ENCODE peak calls at places on chromosome 18, in four cellular contexts. I, E, B and M are unnamed samples.

GRCh38 chr18:22933958-22934423 is 863 bp downstream of the RBBP8 start:
- DNase-seq in B (no peak), I (no peak), E (no peak), M (peak)

GRCh38 chr18:23828426-23828825 is 139.2 kb downstream of the LAMA3 start:
- DNase-seq in I (no peak), B (peak), E (no peak), M (no peak)

GRCh38 chr18:26819046-26819445 is 46.5 kb downstream of the AQP4 start:
- DNase-seq in B (no peak), E (no peak), I (no peak), M (no peak)

GRCh38 chr18:10354241-10354811 is 100.1 kb upstream of the APCDD1 start:
- DNase-seq in I (no peak), B (no peak), E (no peak), M (no peak)

GRCh38 chr18:26536032-26536431 is 12.3 kb downstream of the KCTD1 start:
- DNase-seq in E (no peak), B (no peak), I (no peak), M (no peak)

GRCh38 chr18:7950380-7951143 is 383.4 kb downstream of the PTPRM start:
- DNase-seq in B (peak), I (no peak), E (peak), M (no peak)

GRCh38 chr18:43888601-43889000 is 611.3 kb upstream of the SYT4 start:
- DNase-seq in I (no peak), E (no peak), B (no peak), M (no peak)

GRCh38 chr18:10685484-10685883 is 159.7 kb downstream of the NAPG start:
- DNase-seq in E (no peak), I (no peak), B (no peak), M (peak)

GRCh38 chr18:23154021-23154420 is 18.7 kb downstream of the CABLES1 start:
- DNase-seq in E (no peak), I (no peak), B (no peak), M (no peak)

GRCh38 chr18:41323044-41323443 is 632.0 kb upstream of the PIK3C3 start:
- DNase-seq in B (no peak), I (no peak), E (no peak), M (no peak)

GRCh38 chr18:75204978-75205759 is 3.8 kb downstream of the PTGR3 start:
- DNase-seq in B (no peak), I (peak), E (no peak), M (no peak)

GRCh38 chr18:22342625-22343024 is 75.1 kb downstream of the CTAGE1 start:
- DNase-seq in B (no peak), I (no peak), E (peak), M (no peak)

GRCh38 chr18:48486762-48487161 is 52.1 kb upstream of the CTIF start:
- DNase-seq in I (no peak), E (no peak), B (no peak), M (no peak)

GRCh38 chr18:74714796-74715195 is 117.1 kb downstream of the ZNF407 start:
- DNase-seq in I (no peak), B (no peak), E (no peak), M (no peak)

GRCh38 chr18:61201516-61201915 is 131.7 kb upstream of the CDH20 start:
- DNase-seq in B (no peak), I (no peak), E (no peak), M (no peak)

GRCh38 chr18:21406111-21406510 is 164.1 kb downstream of the GREB1L start:
- DNase-seq in I (no peak), E (no peak), B (no peak), M (no peak)

GRCh38 chr18:21740474-21740723 is 193 bp upstream of the MIB1 start:
- DNase-seq in E (peak), I (peak), B (peak), M (no peak)

GRCh38 chr18:22667158-22667557 is 249.4 kb upstream of the CTAGE1 start:
- DNase-seq in B (no peak), E (peak), I (no peak), M (no peak)

GRCh38 chr18:59423251-59423650 is 64.2 kb upstream of the LMAN1 start:
- DNase-seq in I (no peak), E (no peak), B (no peak), M (no peak)

GRCh38 chr18:31741096-31741735 is 19.5 kb downstream of the SLC25A52 start:
- DNase-seq in B (peak), I (peak), E (peak), M (peak)

GRCh38 chr18:48824231-48824970 is 126.4 kb downstream of the SMAD7 start:
- DNase-seq in E (no peak), I (peak), B (no peak), M (no peak)

GRCh38 chr18:55501594-55502345 is 86.2 kb downstream of the TCF4 start:
- DNase-seq in B (no peak), I (no peak), E (no peak), M (no peak)

GRCh38 chr18:51575171-51575570 is 377.7 kb upstream of the MEX3C start:
- DNase-seq in B (no peak), E (no peak), I (no peak), M (no peak)

GRCh38 chr18:35117951-35118411 is 76.8 kb downstream of the MAPRE2 start:
- DNase-seq in E (no peak), I (no peak), B (no peak), M (no peak)

GRCh38 chr18:36309436-36310391 is 12.2 kb downstream of the FHOD3 start:
- DNase-seq in B (no peak), I (no peak), E (no peak), M (no peak)

GRCh38 chr18:38167623-38168022 is 602.0 kb upstream of the CELF4 start:
- DNase-seq in I (no peak), B (no peak), E (no peak), M (no peak)

GRCh38 chr18:24778810-24779418 is 318.5 kb downstream of the HRH4 start:
- DNase-seq in B (no peak), I (no peak), E (no peak), M (no peak)

GRCh38 chr18:9175115-9175514 is 38.5 kb downstream of the ANKRD12 start:
- DNase-seq in I (no peak), E (no peak), B (no peak), M (no peak)

GRCh38 chr18:9173770-9174233 is 37.2 kb downstream of the ANKRD12 start:
- DNase-seq in E (no peak), I (no peak), B (no peak), M (no peak)

GRCh38 chr18:9177047-9177446 is 40.5 kb downstream of the ANKRD12 start:
- DNase-seq in B (no peak), E (no peak), I (no peak), M (no peak)

GRCh38 chr18:9174302-9174701 is 37.7 kb downstream of the ANKRD12 start:
- DNase-seq in B (no peak), I (no peak), E (no peak), M (no peak)

DNA sequence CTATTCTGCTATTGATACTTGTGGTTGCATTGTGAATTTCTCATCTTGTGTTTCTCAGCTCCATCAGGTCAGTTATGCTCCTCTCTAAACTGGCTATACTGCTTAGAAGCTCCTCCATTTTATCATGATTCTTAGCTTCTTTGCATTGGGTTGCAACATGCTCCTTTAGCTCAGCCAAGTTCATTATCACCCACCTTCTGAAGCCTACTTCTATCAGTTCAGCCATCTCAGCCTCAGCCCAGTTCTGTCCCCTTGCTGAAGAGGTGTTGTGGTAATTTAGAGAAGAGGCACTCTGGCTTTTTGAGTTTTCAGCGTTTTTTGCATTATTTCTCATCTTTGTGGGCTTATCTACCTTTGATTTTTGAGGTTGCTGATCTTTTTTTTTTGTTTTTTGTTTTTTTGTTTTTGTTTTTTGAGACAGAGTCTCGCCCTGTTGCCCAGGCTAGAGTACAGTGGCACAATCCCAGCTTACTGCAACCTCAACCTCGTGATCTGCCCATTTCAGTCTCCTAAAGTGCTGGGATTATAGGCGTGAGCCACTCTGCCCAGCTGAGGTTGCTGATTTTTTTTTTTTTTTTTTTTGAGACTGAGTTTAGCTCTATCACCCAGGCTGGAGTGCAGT is 36.0 kb downstream of the ANKRD12 start:
- DNase-seq in I (no peak), E (no peak), B (no peak), M (no peak)
- TF ChIP-seq TCF7 in I (no peak), E (no peak), B (no peak), M (no peak)

GRCh38 chr18:12287684-12288405 is 20.2 kb upstream of the TUBB6 start:
- DNase-seq in E (peak), I (peak), B (peak), M (no peak)
- TF ChIP-seq TCF7 in E (no peak), I (no peak), B (no peak), M (no peak)

DNA sequence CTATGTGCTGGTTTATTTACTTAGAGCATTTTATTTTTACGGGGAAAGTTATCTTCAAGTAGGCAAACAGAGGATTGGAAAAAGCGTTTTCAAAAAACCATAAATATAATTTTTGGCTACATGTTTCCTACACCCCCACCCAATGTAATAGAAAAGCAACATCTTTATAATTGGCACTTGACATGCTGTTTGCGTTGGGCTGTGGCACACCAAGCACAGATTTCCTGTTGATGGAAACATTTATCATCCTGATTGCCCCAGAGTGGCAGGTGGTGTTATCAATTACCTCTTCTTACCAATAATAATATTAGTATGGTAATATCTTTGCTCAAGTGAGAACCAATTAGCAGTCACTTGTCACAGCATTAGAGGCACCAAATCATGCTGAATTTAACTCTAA is 3.9 kb upstream of the SALL3 start:
- DNase-seq in E (no peak), B (no peak), I (no peak), M (no peak)
- TF ChIP-seq TCF7 in E (no peak), B (no peak), I (no peak), M (no peak)

DNA sequence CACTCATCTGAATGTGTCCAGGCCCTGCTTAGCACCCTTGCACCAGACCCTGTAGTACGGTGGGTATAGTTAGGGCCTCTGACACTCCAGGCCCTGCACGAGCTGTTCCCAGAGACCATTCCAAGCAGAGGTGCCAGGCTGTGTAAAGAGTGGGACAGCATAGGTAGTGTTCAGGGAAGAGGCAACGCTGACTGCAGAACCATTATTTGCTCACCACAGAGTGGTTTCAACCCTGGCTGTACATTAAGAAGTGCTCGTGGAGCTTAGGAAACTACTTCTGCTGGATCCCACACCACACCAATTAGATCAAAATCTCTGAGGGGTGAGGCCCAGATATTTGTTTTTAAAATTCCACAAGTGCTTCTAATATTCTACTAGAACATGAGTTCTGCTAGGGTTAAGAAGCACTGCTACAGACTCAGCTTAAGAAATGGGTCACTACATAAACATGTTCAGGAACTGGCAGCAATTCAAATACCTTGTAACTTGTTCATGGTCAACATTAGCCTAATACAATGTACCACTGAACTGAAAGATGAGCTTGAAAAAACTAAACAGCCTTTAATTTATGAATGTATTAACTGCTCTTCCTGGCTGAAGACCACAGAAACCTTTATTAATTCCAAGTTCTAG is 183.0 kb downstream of the MYO5B start:
- DNase-seq in I (no peak), B (peak), E (no peak), M (no peak)
- TF ChIP-seq TCF7 in I (no peak), B (no peak), E (no peak), M (no peak)

GRCh38 chr18:2644535-2644934 is 11.0 kb upstream of the SMCHD1 start:
- DNase-seq in I (no peak), B (no peak), E (no peak), M (no peak)
- TF ChIP-seq TCF7 in I (no peak), B (no peak), E (no peak), M (no peak)

DNA sequence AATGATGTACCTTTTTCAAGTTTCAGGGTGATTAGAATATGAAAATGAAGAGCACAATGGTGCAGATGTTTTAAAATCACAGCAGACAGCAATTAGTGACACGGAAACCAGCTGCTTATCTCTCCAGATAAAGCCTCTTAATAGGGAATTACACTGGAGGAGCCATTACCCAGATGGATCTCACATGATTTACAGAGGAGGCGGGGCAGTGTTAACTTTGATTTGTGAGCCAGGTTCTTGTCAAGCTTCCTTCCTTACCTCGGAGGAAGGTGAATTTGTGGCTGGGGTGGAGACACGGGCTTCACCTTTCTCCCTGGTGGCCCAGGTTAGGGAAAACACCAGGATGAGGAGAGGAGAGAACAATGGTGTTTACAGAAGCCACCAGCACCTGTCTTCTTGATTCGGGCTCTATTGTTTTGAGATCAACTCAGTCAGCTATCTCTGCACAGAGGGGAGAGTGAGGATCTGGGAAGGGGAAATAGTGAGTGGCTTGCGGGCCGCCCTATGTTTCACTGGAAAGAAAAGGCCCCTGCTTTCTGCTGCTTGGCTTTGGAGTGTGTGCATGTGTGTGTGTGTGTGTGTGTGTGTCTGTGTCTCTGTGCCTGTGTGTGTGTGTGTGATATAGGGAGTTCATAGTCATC is 257.8 kb downstream of the SETBP1 start:
- DNase-seq in I (no peak), B (no peak), E (no peak), M (no peak)
- TF ChIP-seq TCF7 in I (no peak), B (no peak), E (no peak), M (no peak)

DNA sequence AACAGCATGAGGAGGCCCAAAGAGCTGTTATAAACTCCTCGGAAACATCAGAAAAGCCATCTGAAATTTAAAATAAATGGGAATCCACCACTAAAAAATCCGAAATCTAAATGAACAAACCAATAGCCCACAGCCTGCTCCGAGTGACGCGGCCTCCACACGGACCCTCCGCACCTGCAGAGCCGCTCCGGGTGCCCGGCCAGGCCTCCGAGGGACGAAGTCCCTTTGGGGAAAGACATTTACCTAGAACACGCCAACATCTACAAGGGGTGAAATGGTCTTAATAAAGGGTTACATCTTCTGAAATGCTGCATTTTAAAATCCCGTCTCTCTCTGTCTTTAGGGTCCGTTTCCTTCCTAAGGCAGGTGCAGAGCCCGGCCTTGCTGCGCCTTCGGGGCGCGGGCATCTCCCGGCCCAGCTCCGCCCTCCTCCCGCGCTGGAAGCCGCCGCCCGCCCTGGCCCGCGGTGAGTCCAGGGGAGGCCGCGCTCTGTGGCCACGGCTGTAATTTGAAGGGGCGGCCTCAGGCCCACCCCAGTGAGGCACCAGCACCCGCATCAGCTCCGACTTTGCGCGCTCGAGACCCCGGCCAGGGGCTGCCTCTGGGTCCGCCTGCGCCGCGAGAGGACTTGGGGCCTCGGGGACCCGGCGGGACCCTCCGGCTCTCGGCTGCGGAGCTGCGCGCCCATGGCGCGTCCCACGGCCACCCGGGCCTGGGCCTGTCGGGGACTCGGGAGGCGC is 42.3 kb upstream of the CTDP1 start:
- DNase-seq in B (no peak), E (no peak), I (peak), M (no peak)
- TF ChIP-seq TCF7 in B (no peak), E (no peak), I (no peak), M (no peak)

GRCh38 chr18:30486856-30487255 is 555.7 kb downstream of the DSC3 start:
- DNase-seq in B (no peak), E (no peak), I (no peak), M (no peak)

GRCh38 chr18:30492552-30493129 is 549.9 kb downstream of the DSC3 start:
- DNase-seq in I (no peak), E (no peak), B (no peak), M (no peak)

GRCh38 chr18:30487962-30488361 is 554.6 kb downstream of the DSC3 start:
- DNase-seq in E (no peak), I (no peak), B (no peak), M (no peak)

GRCh38 chr18:30491815-30492551 is 550.6 kb downstream of the DSC3 start:
- DNase-seq in I (no peak), B (no peak), E (no peak), M (no peak)

DNA sequence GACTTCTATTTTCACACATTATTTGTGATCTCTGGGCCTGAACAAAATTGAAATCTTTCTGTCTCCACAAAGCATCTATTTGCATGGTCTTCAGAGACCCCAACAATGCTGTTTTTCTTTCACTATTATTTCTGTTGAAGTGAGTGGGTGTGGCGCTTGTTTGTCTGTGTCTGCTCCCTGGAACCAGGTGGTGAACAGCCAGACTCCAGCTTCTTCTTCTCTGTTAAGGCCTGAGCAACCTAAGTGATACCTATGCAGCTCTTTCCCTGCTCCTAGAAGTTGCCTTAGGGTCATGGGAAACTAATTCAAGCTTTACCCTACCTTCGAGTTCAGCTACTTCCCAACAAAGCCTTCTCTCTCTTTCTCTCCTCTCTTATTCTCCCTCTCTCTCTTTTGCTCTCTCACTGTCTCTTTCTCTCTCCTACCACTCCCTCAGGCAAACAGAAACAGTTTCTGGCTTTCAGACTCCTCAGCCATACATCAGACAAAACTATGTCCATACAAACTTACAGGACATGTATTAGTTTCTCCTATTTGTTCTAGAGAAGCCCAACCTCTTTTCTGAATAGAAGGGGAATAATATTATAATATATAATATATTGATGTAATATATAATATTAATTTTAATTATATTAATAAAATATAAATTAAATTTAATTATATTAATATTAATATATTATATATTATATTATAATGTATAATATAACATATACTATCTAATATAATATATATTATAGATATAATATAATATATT is 552.5 kb downstream of the DSC3 start:
- DNase-seq in B (no peak), E (no peak), I (no peak), M (no peak)
- TF ChIP-seq TCF7 in B (no peak), E (no peak), I (no peak), M (no peak)

GRCh38 chr18:33375829-33376228 is 64.7 kb downstream of the CCDC178 start:
- DNase-seq in I (no peak), E (no peak), B (no peak), M (no peak)

GRCh38 chr18:33372442-33372841 is 68.1 kb downstream of the CCDC178 start:
- DNase-seq in I (no peak), B (no peak), E (no peak), M (no peak)

GRCh38 chr18:33369711-33370449 is 70.6 kb downstream of the CCDC178 start:
- DNase-seq in I (no peak), B (no peak), E (no peak), M (no peak)
- TF ChIP-seq TCF7 in I (no peak), B (no peak), E (no peak), M (no peak)